ENCODE peak calls at places on chromosomes 16 and 17, in four cellular contexts. One of them, this sample, is unnamed.

GRCh38 chr17:38333635-38334295 is 10.0 kb downstream of the GPR179 start:
- DNase-seq in glutamatergic neuron: peak; percentile 80
- DNase-seq in IMR-90: no peak
- DNase-seq in AG09309: no peak
- DNase-seq in this sample: no peak

GRCh38 chr17:29346462-29346861 is 43.7 kb upstream of the TAOK1 start:
- DNase-seq in glutamatergic neuron: no peak
- DNase-seq in IMR-90: no peak
- DNase-seq in AG09309: no peak
- DNase-seq in this sample: no peak

GRCh38 chr16:75559564-75560372 is 3.7 kb upstream of the TMEM231 start:
- DNase-seq in AG09309: no peak
- DNase-seq in glutamatergic neuron: no peak
- DNase-seq in IMR-90: peak; percentile 62
- DNase-seq in this sample: no peak

GRCh38 chr16:23423496-23424049 is 29.4 kb downstream of the COG7 start:
- DNase-seq in glutamatergic neuron: no peak
- DNase-seq in AG09309: peak; percentile 93
- DNase-seq in IMR-90: peak; percentile 99
- DNase-seq in this sample: no peak

GRCh38 chr17:78882546-78883089 is 20.4 kb downstream of the CEP295NL start:
- DNase-seq in glutamatergic neuron: no peak
- DNase-seq in AG09309: no peak
- DNase-seq in IMR-90: no peak
- DNase-seq in this sample: no peak

GRCh38 chr16:73202176-73202729 is 154.3 kb upstream of the ZFHX3 start:
- DNase-seq in IMR-90: peak; percentile 97
- DNase-seq in glutamatergic neuron: no peak
- DNase-seq in AG09309: peak; percentile 98
- DNase-seq in this sample: no peak

GRCh38 chr17:44865231-44865660 is 17.6 kb downstream of the HIGD1B start:
- DNase-seq in IMR-90: peak; percentile 73
- DNase-seq in glutamatergic neuron: peak; percentile 73
- DNase-seq in AG09309: peak; percentile 47
- DNase-seq in this sample: peak; percentile 37

GRCh38 chr17:9232591-9233270 is 211.4 kb downstream of the NTN1 start:
- DNase-seq in glutamatergic neuron: peak; percentile 11
- DNase-seq in IMR-90: no peak
- DNase-seq in AG09309: no peak
- DNase-seq in this sample: no peak

GRCh38 chr16:16021988-16022682 is 72.7 kb downstream of the ABCC1 start:
- DNase-seq in IMR-90: peak; percentile 97
- DNase-seq in glutamatergic neuron: peak; percentile 58
- DNase-seq in AG09309: peak; percentile 79
- DNase-seq in this sample: no peak

GRCh38 chr16:24116371-24116770 is 139.8 kb upstream of the CACNG3 start:
- DNase-seq in IMR-90: no peak
- DNase-seq in AG09309: no peak
- DNase-seq in glutamatergic neuron: no peak
- DNase-seq in this sample: no peak

GRCh38 chr16:28217326-28217725 is 5.6 kb upstream of the XPO6 start:
- DNase-seq in IMR-90: no peak
- DNase-seq in glutamatergic neuron: no peak
- DNase-seq in AG09309: no peak
- DNase-seq in this sample: no peak

GRCh38 chr16:61596648-61597047 is 439.6 kb downstream of the CDH8 start:
- DNase-seq in AG09309: no peak
- DNase-seq in IMR-90: no peak
- DNase-seq in glutamatergic neuron: no peak
- DNase-seq in this sample: no peak

GRCh38 chr16:53769787-53770186 is 65.8 kb downstream of the FTO start:
- DNase-seq in glutamatergic neuron: no peak
- DNase-seq in AG09309: no peak
- DNase-seq in IMR-90: no peak
- DNase-seq in this sample: no peak

GRCh38 chr17:61349350-61349749 is 50.3 kb upstream of the TBX2 start:
- DNase-seq in glutamatergic neuron: no peak
- DNase-seq in IMR-90: no peak
- DNase-seq in AG09309: no peak
- DNase-seq in this sample: no peak

GRCh38 chr17:50514936-50515702 is 6.9 kb downstream of the MYCBPAP start:
- DNase-seq in glutamatergic neuron: no peak
- DNase-seq in IMR-90: no peak
- DNase-seq in AG09309: no peak
- DNase-seq in this sample: no peak

GRCh38 chr16:86343733-86344585 is 166.4 kb upstream of the FOXF1 start:
- DNase-seq in IMR-90: peak; percentile 54
- DNase-seq in AG09309: no peak
- DNase-seq in glutamatergic neuron: no peak
- DNase-seq in this sample: no peak

GRCh38 chr17:77049440-77049839 is 91.3 kb upstream of the SEC14L1 start:
- DNase-seq in glutamatergic neuron: no peak
- DNase-seq in IMR-90: no peak
- DNase-seq in AG09309: no peak
- DNase-seq in this sample: no peak

GRCh38 chr17:81534157-81535006 is 6.2 kb downstream of the FSCN2 start:
- DNase-seq in IMR-90: no peak
- DNase-seq in glutamatergic neuron: no peak
- DNase-seq in AG09309: no peak
- DNase-seq in this sample: no peak

GRCh38 chr17:376936-377863 is 24.6 kb upstream of the RPH3AL start:
- DNase-seq in glutamatergic neuron: peak; percentile 31
- DNase-seq in IMR-90: peak; percentile 14
- DNase-seq in AG09309: peak; percentile 25
- DNase-seq in this sample: no peak

GRCh38 chr16:2150418-2151187 is 2.2 kb downstream of the RAB26 start:
- DNase-seq in IMR-90: peak; percentile 28
- DNase-seq in glutamatergic neuron: peak; percentile 96
- DNase-seq in AG09309: no peak
- DNase-seq in this sample: no peak

GRCh38 chr17:62869885-62870580 is 61.9 kb upstream of the MARCHF10 start:
- DNase-seq in glutamatergic neuron: peak; percentile 40
- DNase-seq in IMR-90: peak; percentile 88
- DNase-seq in AG09309: no peak
- DNase-seq in this sample: no peak

GRCh38 chr16:50114357-50115129 is 38.6 kb upstream of the TENT4B start:
- DNase-seq in glutamatergic neuron: no peak
- DNase-seq in AG09309: no peak
- DNase-seq in IMR-90: no peak
- DNase-seq in this sample: no peak

GRCh38 chr16:68298907-68299515 is 11.7 kb downstream of the SLC7A6OS start:
- DNase-seq in IMR-90: peak; percentile 77
- DNase-seq in glutamatergic neuron: no peak
- DNase-seq in AG09309: no peak
- DNase-seq in this sample: no peak

GRCh38 chr17:5260542-5260941 is 21.5 kb upstream of the RABEP1 start:
- DNase-seq in AG09309: no peak
- DNase-seq in IMR-90: no peak
- DNase-seq in glutamatergic neuron: no peak
- DNase-seq in this sample: no peak

GRCh38 chr17:82767041-82767754 is 15.3 kb downstream of the TBCD start:
- DNase-seq in AG09309: no peak
- DNase-seq in IMR-90: peak; percentile 38
- DNase-seq in glutamatergic neuron: peak; percentile 65
- DNase-seq in this sample: no peak

GRCh38 chr17:78557598-78558039 is 19.6 kb downstream of the DNAH17 start:
- DNase-seq in glutamatergic neuron: no peak
- DNase-seq in IMR-90: peak; percentile 60
- DNase-seq in AG09309: peak; percentile 45
- DNase-seq in this sample: no peak

GRCh38 chr17:39753514-39754160 is 15.9 kb downstream of the GRB7 start:
- DNase-seq in AG09309: no peak
- DNase-seq in glutamatergic neuron: peak; percentile 56
- DNase-seq in IMR-90: no peak
- DNase-seq in this sample: no peak

GRCh38 chr16:4098496-4098895 is 17.7 kb downstream of the ADCY9 start:
- DNase-seq in AG09309: no peak
- DNase-seq in IMR-90: peak; percentile 54
- DNase-seq in glutamatergic neuron: no peak
- DNase-seq in this sample: no peak

GRCh38 chr17:78132086-78132676 is 1.6 kb downstream of the TMC8 start:
- DNase-seq in IMR-90: no peak
- DNase-seq in AG09309: no peak
- DNase-seq in glutamatergic neuron: no peak
- DNase-seq in this sample: no peak

GRCh38 chr16:29674188-29674587 is 4.8 kb upstream of the QPRT start:
- DNase-seq in glutamatergic neuron: no peak
- DNase-seq in IMR-90: peak; percentile 40
- DNase-seq in AG09309: no peak
- DNase-seq in this sample: no peak

GRCh38 chr16:50338371-50339231 is 30.2 kb downstream of the BRD7 start:
- DNase-seq in glutamatergic neuron: no peak
- DNase-seq in IMR-90: peak; percentile 43
- DNase-seq in AG09309: no peak
- DNase-seq in this sample: no peak

GRCh38 chr17:76207670-76208069 is 32.6 kb downstream of the RNF157 start:
- DNase-seq in AG09309: no peak
- DNase-seq in IMR-90: no peak
- DNase-seq in glutamatergic neuron: no peak
- DNase-seq in this sample: no peak

GRCh38 chr16:75593825-75594820 is 27.9 kb downstream of the GABARAPL2 start:
- DNase-seq in IMR-90: peak; percentile 83
- DNase-seq in AG09309: peak; percentile 68
- DNase-seq in glutamatergic neuron: no peak
- DNase-seq in this sample: no peak

GRCh38 chr16:8966781-8967436 is 3.2 kb upstream of the USP7 start:
- DNase-seq in IMR-90: no peak
- DNase-seq in glutamatergic neuron: no peak
- DNase-seq in AG09309: no peak
- DNase-seq in this sample: no peak

GRCh38 chr17:57954421-57955182 is 610 bp downstream of the CUEDC1 start:
- DNase-seq in glutamatergic neuron: peak; percentile 71
- DNase-seq in AG09309: no peak
- DNase-seq in IMR-90: peak; percentile 46
- DNase-seq in this sample: no peak

GRCh38 chr17:51914613-51915012 is 243.9 kb downstream of the CA10 start:
- DNase-seq in IMR-90: no peak
- DNase-seq in AG09309: no peak
- DNase-seq in glutamatergic neuron: no peak
- DNase-seq in this sample: no peak

GRCh38 chr16:88338111-88338510 is 44.6 kb upstream of the ZNF469 start:
- DNase-seq in IMR-90: no peak
- DNase-seq in glutamatergic neuron: no peak
- DNase-seq in AG09309: no peak
- DNase-seq in this sample: no peak
- TF ChIP-seq CTCF in IMR-90: no peak
- TF ChIP-seq CTCF in glutamatergic neuron: peak; percentile 28
- TF ChIP-seq CTCF in AG09309: peak; percentile 11
- TF ChIP-seq CTCF in this sample: no peak

GRCh38 chr16:66273644-66274334 is 92.7 kb upstream of the CDH5 start:
- DNase-seq in glutamatergic neuron: no peak
- DNase-seq in IMR-90: peak; percentile 54
- DNase-seq in AG09309: no peak
- DNase-seq in this sample: no peak
- TF ChIP-seq CTCF in glutamatergic neuron: no peak
- TF ChIP-seq CTCF in IMR-90: peak; percentile 41
- TF ChIP-seq CTCF in AG09309: peak; percentile 60
- TF ChIP-seq CTCF in this sample: no peak

GRCh38 chr16:67199808-67200198 is 872 bp downstream of the ELMO3 start:
- DNase-seq in glutamatergic neuron: peak; percentile 50
- DNase-seq in IMR-90: no peak
- DNase-seq in AG09309: no peak
- DNase-seq in this sample: no peak
- TF ChIP-seq CTCF in glutamatergic neuron: peak; percentile 18
- TF ChIP-seq CTCF in IMR-90: no peak
- TF ChIP-seq CTCF in AG09309: no peak
- TF ChIP-seq CTCF in this sample: no peak

GRCh38 chr16:70254965-70255286 is 3.2 kb upstream of the EXOSC6 start:
- DNase-seq in glutamatergic neuron: no peak
- DNase-seq in IMR-90: no peak
- DNase-seq in AG09309: no peak
- DNase-seq in this sample: no peak

GRCh38 chr16:70252355-70252988 is 732 bp upstream of the EXOSC6 start:
- DNase-seq in AG09309: no peak
- DNase-seq in glutamatergic neuron: peak; percentile 71
- DNase-seq in IMR-90: peak; percentile 11
- DNase-seq in this sample: no peak

GRCh38 chr16:70254095-70254964 is 2.6 kb upstream of the EXOSC6 start:
- DNase-seq in glutamatergic neuron: no peak
- DNase-seq in AG09309: no peak
- DNase-seq in IMR-90: peak; percentile 11
- DNase-seq in this sample: no peak

GRCh38 chr16:70251651-70252354 is at the start of gene EXOSC6:
- DNase-seq in AG09309: peak; percentile 53
- DNase-seq in glutamatergic neuron: peak; percentile 93
- DNase-seq in IMR-90: peak; percentile 88
- DNase-seq in this sample: peak; percentile 89

DNA sequence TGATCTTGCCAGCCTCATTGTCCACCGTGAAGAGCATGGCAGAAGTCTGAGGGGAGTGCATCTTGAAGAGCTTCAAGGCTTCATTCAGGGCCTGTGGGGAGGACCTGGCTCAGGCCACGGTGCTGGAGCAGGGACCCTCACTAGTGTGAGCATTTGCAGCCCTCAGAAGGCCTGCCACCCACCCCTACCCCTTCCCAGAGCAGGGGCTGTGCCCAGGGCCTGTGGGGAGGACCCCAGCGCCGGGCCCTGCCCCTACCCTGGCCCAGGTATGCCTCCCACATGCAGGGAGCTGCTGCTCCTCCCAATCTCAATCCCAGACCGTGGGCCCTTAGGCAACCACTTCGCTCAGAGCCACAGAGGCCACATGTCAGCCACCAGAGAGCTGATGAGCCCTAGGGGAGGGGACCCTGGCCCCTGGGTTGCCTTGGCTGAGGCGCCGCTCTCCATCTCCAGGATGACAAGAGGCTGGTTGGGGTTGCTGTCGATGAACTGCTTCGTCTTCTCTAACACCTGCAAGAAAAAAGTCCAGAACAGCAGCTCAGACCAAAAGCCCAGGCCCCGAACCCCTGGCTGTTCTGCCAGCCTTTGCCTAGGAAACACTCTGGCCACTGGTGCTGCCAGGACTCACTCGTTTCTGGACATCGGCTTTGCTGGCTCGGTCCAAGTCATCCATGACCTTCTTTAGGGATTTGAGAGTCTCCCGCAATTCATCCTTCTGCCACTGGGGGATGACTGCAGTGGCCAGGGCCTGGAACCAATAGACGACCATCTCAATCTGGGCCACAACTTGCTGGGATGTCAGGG is 1.8 kb upstream of the EXOSC6 start:
- DNase-seq in AG09309: no peak
- DNase-seq in IMR-90: peak; percentile 36
- DNase-seq in glutamatergic neuron: peak; percentile 63
- DNase-seq in this sample: no peak
- TF ChIP-seq CTCF in AG09309: peak; percentile 54
- TF ChIP-seq CTCF in IMR-90: peak; percentile 52
- TF ChIP-seq CTCF in glutamatergic neuron: peak; percentile 75
- TF ChIP-seq CTCF in this sample: peak; percentile 53

This sample was measured in natural killer cell.